ENCODE peak calls at places on chromosome 19, in seven cellular contexts. Q is hepatocyte, U is neural progenitor cell, B is thoracic aorta, A is fibroblast of the aortic adventitia, L is ovary, R is cardiac fibroblast. F is an unnamed sample.

GRCh38 chr19:3408996-3409345 is 42.6 kb downstream of the NFIC start:
- DNase-seq in Q (no peak), U (no peak), B (no peak), A (no peak), L (no peak), R (no peak), F (no peak)

GRCh38 chr19:40594657-40595077 is 6.5 kb upstream of the LTBP4 start:
- DNase-seq in Q (no peak), U (no peak), B (no peak), A (no peak), L (no peak), R (no peak), F (no peak)

GRCh38 chr19:17471410-17472125 is 1.2 kb downstream of the SLC27A1 start:
- DNase-seq in Q (no peak), U (no peak), B (no peak), A (no peak), L (no peak), R (no peak), F (no peak)

GRCh38 chr19:58059003-58059671 is at the start of gene ZNF135:
- DNase-seq in Q (peak), U (peak), B (peak), A (peak), L (peak), R (peak), F (peak)

GRCh38 chr19:2549701-2550191 is 73.8 kb downstream of the GADD45B start:
- DNase-seq in Q (no peak), U (no peak), B (no peak), A (peak), L (no peak), R (peak), F (peak)

GRCh38 chr19:752652-753517 is 2.0 kb downstream of the MISP start:
- DNase-seq in Q (peak), U (no peak), B (no peak), A (peak), L (peak), R (peak), F (no peak)

GRCh38 chr19:53903055-53903680 is 5.9 kb upstream of the CACNG7 start:
- DNase-seq in Q (peak), U (peak), B (no peak), A (peak), L (no peak), R (peak), F (no peak)

GRCh38 chr19:13881231-13881691 is 4.3 kb downstream of the NANOS3 start:
- DNase-seq in Q (no peak), U (peak), B (no peak), A (no peak), L (no peak), R (peak), F (no peak)

GRCh38 chr19:4007836-4008539 is 452 bp downstream of the PIAS4 start:
- DNase-seq in Q (peak), U (peak), B (no peak), A (no peak), L (peak), R (peak), F (no peak)

GRCh38 chr19:13207237-13208130 is 57.3 kb downstream of the IER2 start:
- DNase-seq in Q (peak), U (peak), B (no peak), A (peak), L (peak), R (no peak), F (no peak)

GRCh38 chr19:811007-811434 is 10.7 kb downstream of the PLPPR3 start:
- DNase-seq in Q (no peak), U (no peak), B (no peak), A (no peak), L (no peak), R (no peak), F (no peak)

GRCh38 chr19:58366576-58367430 is 4.3 kb upstream of the ZNF497 start:
- DNase-seq in Q (no peak), U (no peak), B (no peak), A (no peak), L (no peak), R (no peak), F (no peak)

GRCh38 chr19:17282488-17283256 is 971 bp downstream of the ANKLE1 start:
- DNase-seq in Q (peak), U (peak), B (no peak), A (peak), L (peak), R (peak), F (peak)

GRCh38 chr19:4712771-4713170 is 10.9 kb downstream of the DPP9 start:
- DNase-seq in Q (no peak), U (no peak), B (no peak), A (no peak), L (no peak), R (no peak), F (no peak)

GRCh38 chr19:51114087-51114714 is 6.0 kb upstream of the CTU1 start:
- DNase-seq in Q (no peak), U (no peak), B (no peak), A (no peak), L (no peak), R (no peak), F (no peak)

GRCh38 chr19:51108066-51108804 is at the start of gene CTU1:
- DNase-seq in Q (peak), U (peak), B (peak), A (peak), L (peak), R (peak), F (peak)

GRCh38 chr19:51108805-51109146 is 567 bp upstream of the CTU1 start:
- DNase-seq in Q (no peak), U (no peak), B (no peak), A (no peak), L (no peak), R (no peak), F (no peak)

GRCh38 chr19:51110666-51110971 is 2.4 kb upstream of the CTU1 start:
- DNase-seq in Q (no peak), U (no peak), B (no peak), A (no peak), L (no peak), R (no peak), F (no peak)

GRCh38 chr19:51111606-51112005 is 3.4 kb upstream of the CTU1 start:
- DNase-seq in Q (no peak), U (peak), B (no peak), A (no peak), L (no peak), R (no peak), F (no peak)
- TF ChIP-seq CTCF in Q (no peak), U (peak), B (no peak), A (no peak), L (no peak), R (peak), F (no peak)

DNA sequence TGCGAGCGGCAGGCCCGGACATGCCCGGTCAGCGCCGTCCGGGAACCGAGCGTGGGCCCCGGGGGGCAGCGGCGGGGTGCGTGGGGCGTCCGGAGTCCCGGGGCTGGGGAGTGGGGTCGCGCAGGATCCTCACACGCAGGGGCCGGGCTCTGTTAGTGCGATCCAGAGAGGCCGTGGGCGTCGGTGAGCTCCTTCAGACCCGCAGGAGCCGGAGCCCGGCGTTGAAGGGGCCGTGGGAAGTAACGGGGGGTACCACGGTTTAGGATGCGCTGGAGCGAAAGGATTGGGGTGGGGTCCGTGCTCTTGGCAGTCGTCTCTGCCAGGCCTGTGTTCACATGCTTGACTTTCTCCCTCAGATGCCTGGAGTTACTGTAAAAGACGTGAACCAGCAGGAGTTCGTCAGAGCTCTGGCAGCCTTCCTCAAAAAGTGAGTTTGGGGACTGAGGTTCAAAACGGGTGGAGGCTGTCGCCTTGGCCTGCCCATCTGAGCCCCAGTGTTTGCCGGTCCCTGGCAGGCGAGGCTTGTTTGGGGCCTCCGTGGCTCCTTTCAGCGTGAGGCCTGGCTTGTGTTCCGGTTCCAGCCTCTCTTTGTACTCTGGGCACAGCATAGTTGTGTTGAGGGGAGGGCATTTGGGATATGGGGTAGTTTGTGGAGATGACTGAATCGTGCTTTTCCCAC is 503 bp downstream of the RPS19 start:
- DNase-seq in Q (no peak), U (peak), B (no peak), A (peak), L (no peak), R (peak), F (no peak)
- H3K4me3 ChIP-seq in Q (peak), U (peak), B (peak), A (peak), L (peak), R (peak), F (peak)

GRCh38 chr19:38360839-38361631 is 13.3 kb upstream of the PSMD8 start:
- DNase-seq in Q (no peak), U (peak), B (no peak), A (no peak), L (no peak), R (no peak), F (no peak)

GRCh38 chr19:38360351-38360750 is 14.0 kb upstream of the PSMD8 start:
- DNase-seq in Q (no peak), U (no peak), B (no peak), A (no peak), L (no peak), R (no peak), F (no peak)

GRCh38 chr19:38359242-38360021 is 14.9 kb upstream of the PSMD8 start:
- DNase-seq in Q (no peak), U (no peak), B (no peak), A (no peak), L (no peak), R (no peak), F (no peak)

GRCh38 chr19:38362076-38362945 is 12.1 kb upstream of the PSMD8 start:
- DNase-seq in Q (peak), U (peak), B (no peak), A (peak), L (peak), R (peak), F (peak)

GRCh38 chr19:38361633-38362075 is 12.7 kb upstream of the PSMD8 start:
- DNase-seq in Q (peak), U (peak), B (no peak), A (peak), L (peak), R (peak), F (peak)
- TF ChIP-seq CTCF in Q (no peak), U (peak), B (peak), A (peak), L (no peak), R (peak), F (no peak)

GRCh38 chr19:55685776-55686175 is 10.8 kb downstream of the EPN1 start:
- DNase-seq in Q (no peak), U (no peak), B (no peak), A (no peak), L (no peak), R (no peak), F (no peak)
- H3K4me3 ChIP-seq in Q (no peak), U (no peak), B (no peak), A (no peak), L (no peak), R (no peak), F (no peak)

DNA sequence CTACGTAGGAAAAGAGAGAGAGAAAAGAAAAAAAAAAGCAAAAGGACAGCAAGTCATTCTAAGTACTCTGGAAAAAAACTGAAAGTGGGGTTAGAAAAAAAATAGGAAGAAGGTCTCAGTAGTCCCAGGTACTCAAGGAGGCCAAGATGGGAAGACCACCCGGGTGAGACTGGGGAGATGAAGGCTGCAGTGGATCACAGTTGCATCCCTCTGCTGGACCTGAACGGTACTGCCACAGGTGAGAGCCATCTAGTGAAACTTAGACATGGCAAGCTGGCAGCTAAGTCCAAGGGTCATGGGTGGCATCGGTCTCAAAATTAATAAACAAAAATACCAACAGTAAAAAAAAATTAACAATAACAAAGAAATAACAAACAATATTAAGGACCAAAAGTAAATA is 41.0 kb upstream of the ZNF91 start:
- DNase-seq in Q (no peak), U (no peak), B (no peak), A (no peak), L (no peak), R (no peak), F (no peak)
- TF ChIP-seq CTCF in Q (no peak), U (peak), B (no peak), A (peak), L (no peak), R (peak), F (no peak)

DNA sequence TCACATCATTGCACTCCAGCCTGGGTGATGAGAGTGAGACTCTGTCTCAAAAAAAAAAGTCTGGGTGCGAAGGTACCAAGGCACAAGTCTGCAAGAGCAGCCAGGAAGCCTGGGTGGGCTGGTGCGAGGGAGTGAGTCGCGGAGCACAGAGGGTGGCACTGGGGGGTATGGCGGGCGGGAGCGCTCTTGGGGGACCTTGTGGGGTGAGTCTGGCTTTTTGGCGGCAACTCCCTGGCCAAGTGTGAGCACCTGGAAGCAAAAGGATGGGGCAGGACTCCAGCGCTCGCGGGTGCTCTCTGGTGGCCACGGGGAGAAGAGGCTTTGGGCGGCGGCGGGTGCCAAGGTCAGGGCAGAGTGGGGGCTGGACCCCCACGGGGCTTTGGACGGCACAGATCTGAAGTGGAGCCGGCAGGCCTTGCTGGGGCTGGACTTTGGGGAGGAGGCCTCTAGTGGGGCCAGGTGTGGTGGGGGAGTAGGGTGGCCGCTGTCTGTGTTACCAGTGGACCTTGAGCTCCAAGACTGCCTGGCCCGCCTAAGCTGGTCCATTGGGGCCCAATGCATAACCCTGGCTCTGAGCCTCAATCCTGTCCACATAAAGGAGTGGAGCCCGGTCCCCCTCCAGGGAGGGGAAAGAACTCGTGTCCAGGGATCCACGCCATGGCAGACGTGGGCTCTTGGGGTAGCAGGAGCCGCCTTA is 1.6 kb downstream of the P2RY11 start:
- DNase-seq in Q (peak), U (peak), B (no peak), A (no peak), L (peak), R (peak), F (no peak)
- H3K4me3 ChIP-seq in Q (no peak), U (no peak), B (no peak), A (no peak), L (no peak), R (no peak), F (no peak)

GRCh38 chr19:45112111-45112827 is 19.3 kb downstream of the PPP1R37 start:
- DNase-seq in Q (no peak), U (no peak), B (no peak), A (no peak), L (no peak), R (no peak), F (no peak)
- TF ChIP-seq CTCF in Q (no peak), U (peak), B (no peak), A (no peak), L (no peak), R (peak), F (no peak)

GRCh38 chr19:9407827-9408226 is 27.5 kb downstream of the ZNF266 start:
- DNase-seq in Q (no peak), U (no peak), B (no peak), A (no peak), L (no peak), R (no peak), F (no peak)
- H3K4me3 ChIP-seq in Q (no peak), U (no peak), B (no peak), A (no peak), L (no peak), R (no peak), F (no peak)

DNA sequence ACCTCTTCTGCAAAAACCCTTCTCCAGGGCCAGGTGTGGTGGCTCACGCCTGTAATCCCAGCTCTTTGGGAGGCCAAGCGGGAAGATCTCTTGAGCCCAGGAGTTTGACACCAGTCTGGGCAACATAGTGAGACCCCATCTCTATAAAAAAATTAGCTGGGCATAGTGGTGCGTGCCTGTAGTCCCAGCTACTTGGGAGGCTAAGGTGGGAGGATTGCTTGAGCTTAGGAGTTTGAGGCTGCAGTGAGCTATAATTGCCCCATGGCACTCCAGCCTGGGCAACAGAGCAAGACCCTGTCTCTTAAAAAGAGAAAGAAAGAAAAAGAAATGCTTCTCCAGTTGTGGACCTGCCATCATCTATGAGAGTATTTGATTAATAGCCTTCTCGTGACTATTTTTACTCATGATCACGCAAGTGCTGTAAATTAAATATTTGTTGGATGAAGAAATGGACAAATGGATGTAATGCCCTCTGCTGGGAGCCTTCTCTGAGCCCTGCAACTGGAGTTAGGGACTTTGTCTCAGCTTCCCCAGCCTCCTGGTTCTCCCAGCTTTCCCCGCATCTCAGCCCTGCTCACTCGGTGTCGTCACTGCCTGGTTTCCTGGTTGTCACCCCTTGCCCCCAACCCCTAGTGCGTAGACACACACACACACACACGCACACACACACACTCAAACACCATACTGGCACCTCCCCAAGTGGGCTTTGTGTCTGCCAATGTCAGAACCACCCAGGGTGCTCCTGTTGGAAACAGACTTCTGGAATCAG is 12.2 kb downstream of the WIZ start:
- DNase-seq in Q (no peak), U (no peak), B (no peak), A (peak), L (peak), R (peak), F (no peak)
- TF ChIP-seq CTCF in Q (no peak), U (no peak), B (peak), A (peak), L (no peak), R (no peak), F (peak)

GRCh38 chr19:42068756-42069571 is 1.0 kb downstream of the GRIK5 start:
- DNase-seq in Q (no peak), U (peak), B (no peak), A (no peak), L (no peak), R (no peak), F (no peak)
- H3K4me3 ChIP-seq in Q (no peak), U (peak), B (peak), A (no peak), L (peak), R (no peak), F (peak)

F was measured in esophagus muscularis mucosa.